ENCODE peak calls at places on chromosomes 16 and 17, in four cellular contexts. P is mesendoderm, T is H9, C is neuronal stem cell. S is an unnamed sample.

GRCh38 chr17:1683489-1683888 is 1.2 kb downstream of the PRPF8 start:
- DNase-seq in P (no peak), C (no peak), T (no peak), S (no peak)

GRCh38 chr17:65545708-65546523 is 15.5 kb downstream of the AXIN2 start:
- DNase-seq in C (peak; percentile 88), P (no peak), T (no peak), S (no peak)

GRCh38 chr16:50393461-50394214 is 24.9 kb upstream of the BRD7 start:
- DNase-seq in P (no peak), C (no peak), T (no peak), S (no peak)

GRCh38 chr16:49700928-49701685 is 154.8 kb downstream of the ZNF423 start:
- DNase-seq in T (no peak), P (peak; percentile 40), C (no peak), S (no peak)

GRCh38 chr16:88747588-88748301 is 37.3 kb downstream of the PIEZO1 start:
- DNase-seq in P (peak; percentile 86), T (peak; percentile 83), C (no peak), S (no peak)

GRCh38 chr17:2931901-2932300 is 131.5 kb downstream of the OR1D5 start:
- DNase-seq in P (no peak), C (no peak), T (no peak), S (no peak)

GRCh38 chr17:44400226-44400847 is 10.9 kb upstream of the ITGA2B start:
- DNase-seq in P (no peak), T (no peak), C (no peak), S (peak; percentile 41)

GRCh38 chr17:64406321-64407200 is 15.9 kb upstream of the PECAM1 start:
- DNase-seq in T (no peak), C (no peak), P (peak; percentile 65), S (no peak)

GRCh38 chr17:17681187-17681743 is at the start of gene RAI1:
- DNase-seq in P (peak; percentile 75), T (peak; percentile 74), C (no peak), S (peak; percentile 79)

GRCh38 chr17:6755281-6755680 is 565 bp upstream of the XAF1 start:
- DNase-seq in P (no peak), T (no peak), C (no peak), S (no peak)

GRCh38 chr16:12661656-12662172 is 142.0 kb downstream of the CPPED1 start:
- DNase-seq in C (peak; percentile 74), P (peak; percentile 84), T (peak; percentile 76), S (peak; percentile 13)

GRCh38 chr16:56307534-56307873 is 116.2 kb downstream of the GNAO1 start:
- DNase-seq in C (no peak), T (no peak), P (no peak), S (no peak)

GRCh38 chr17:52297230-52298010 is 138.9 kb upstream of the CA10 start:
- DNase-seq in T (no peak), P (peak; percentile 4), C (no peak), S (no peak)

GRCh38 chr17:29574732-29575510 is 6.4 kb downstream of the TP53I13 start:
- DNase-seq in P (no peak), T (peak; percentile 37), C (no peak), S (no peak)

GRCh38 chr17:6347776-6348175 is 87.1 kb downstream of the AIPL1 start:
- DNase-seq in T (no peak), P (no peak), C (no peak), S (no peak)

GRCh38 chr17:50661795-50662391 is 27.2 kb downstream of the ABCC3 start:
- DNase-seq in P (peak; percentile 97), T (peak; percentile 79), C (no peak), S (peak; percentile 93)

GRCh38 chr17:17102176-17102575 is 59.9 kb downstream of the MPRIP start:
- DNase-seq in T (no peak), C (no peak), P (no peak), S (no peak)

GRCh38 chr17:55763856-55764255 is 13.0 kb downstream of the PCTP start:
- DNase-seq in P (no peak), T (no peak), C (no peak), S (no peak)

GRCh38 chr16:79484237-79484636 is 116.3 kb downstream of the MAF start:
- DNase-seq in C (no peak), T (no peak), P (no peak), S (no peak)

GRCh38 chr17:43003542-43004172 is 2.9 kb upstream of the IFI35 start:
- DNase-seq in C (no peak), P (peak; percentile 78), T (peak; percentile 73), S (peak; percentile 50)

GRCh38 chr17:948284-948852 is 31.2 kb downstream of the NXN start:
- DNase-seq in P (peak; percentile 71), C (no peak), T (peak; percentile 87), S (no peak)

DNA sequence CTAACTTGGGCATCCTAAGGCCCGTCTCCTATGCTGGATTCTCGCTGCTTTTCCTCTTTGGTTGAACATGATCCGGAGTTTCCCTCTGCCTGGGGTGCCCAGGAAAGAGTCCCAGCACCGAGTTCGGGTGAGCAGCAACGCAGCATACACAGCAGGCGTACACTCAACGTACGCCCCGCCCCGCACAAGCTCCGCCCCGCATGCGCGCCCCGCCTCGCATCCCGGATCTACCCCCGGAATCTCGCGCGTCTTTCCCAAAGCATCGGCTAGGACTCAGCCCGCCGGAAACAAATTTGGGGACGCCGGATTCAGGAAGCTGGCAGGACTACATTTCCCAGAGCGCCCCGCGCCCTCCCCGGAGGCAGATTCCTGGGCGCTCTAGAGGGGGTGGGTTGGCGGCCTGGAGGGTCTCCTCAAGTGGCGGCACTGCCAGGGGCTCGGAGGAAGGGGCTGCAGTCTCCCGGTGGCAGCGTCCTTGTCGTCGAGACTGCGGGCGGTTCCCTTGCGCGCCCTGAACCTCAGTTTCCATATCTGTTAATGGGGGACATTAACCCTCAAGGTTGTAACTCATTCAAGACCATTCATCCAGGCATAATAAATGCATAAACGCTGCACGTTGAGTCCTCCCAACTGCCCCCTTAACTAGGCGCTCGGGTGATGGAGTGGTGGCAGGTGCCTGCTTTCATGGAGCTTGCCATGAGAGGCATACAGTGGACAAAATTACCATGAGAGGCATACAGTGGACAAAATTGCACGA is 1.8 kb upstream of the ZNF500 start:
- DNase-seq in P (peak; percentile 98), T (peak; percentile 98), C (peak; percentile 96), S (peak; percentile 92)
- H2BK15ac ChIP-seq in P (no peak overlapping the region), T (no peak overlapping the region), C (no peak overlapping the region), S (peak overlapping the region; percentile 55)

GRCh38 chr17:76557368-76558209 is 17.7 kb downstream of the PRCD start:
- DNase-seq in C (peak; percentile 95), T (peak; percentile 99), P (peak; percentile 99), S (peak; percentile 96)
- H2BK15ac ChIP-seq in C (no peak overlapping the region), T (no peak overlapping the region), P (no peak overlapping the region), S (peak overlapping the region; percentile 87)

GRCh38 chr17:79748296-79749099 is 17.8 kb downstream of the ENPP7 start:
- DNase-seq in P (no peak), C (no peak), T (no peak), S (no peak)
- H2BK15ac ChIP-seq in P (no peak overlapping the region), C (no peak overlapping the region), T (no peak overlapping the region), S (no peak overlapping the region)

GRCh38 chr17:61452301-61453290 is at the start of gene TBX4:
- DNase-seq in T (peak; percentile 76), C (no peak), P (no peak), S (no peak)
- H2BK15ac ChIP-seq in T (no peak within 1 kb of the TSS), C (no peak within 1 kb of the TSS), P (no peak within 1 kb of the TSS), S (no peak within 1 kb of the TSS)